ENCODE peak calls at places on chromosomes 11 and 22, in four cellular contexts. One of them, this sample, is unnamed.

GRCh38 chr11:26904801-26905200 is 89.1 kb upstream of the FIBIN start:
- DNase-seq in AG09319: no peak
- DNase-seq in NT2/D1: no peak
- DNase-seq in activated CD4-positive, alpha-beta T cell treated with anti-CD3 and anti-CD28 coated beads, Interleukin-2, amount 50 U/mL, for 1 hour: no peak
- DNase-seq in this sample: no peak

GRCh38 chr11:119108151-119108856 is 1.2 kb downstream of the C2CD2L start:
- DNase-seq in AG09319: no peak
- DNase-seq in NT2/D1: no peak
- DNase-seq in activated CD4-positive, alpha-beta T cell treated with anti-CD3 and anti-CD28 coated beads, Interleukin-2, amount 50 U/mL, for 1 hour: peak
- DNase-seq in this sample: no peak

GRCh38 chr22:45970709-45971388 is 6.1 kb downstream of the WNT7B start:
- DNase-seq in AG09319: no peak
- DNase-seq in NT2/D1: no peak
- DNase-seq in activated CD4-positive, alpha-beta T cell treated with anti-CD3 and anti-CD28 coated beads, Interleukin-2, amount 50 U/mL, for 1 hour: no peak
- DNase-seq in this sample: no peak

GRCh38 chr11:86495341-86495740 is 120.7 kb downstream of the CCDC81 start:
- DNase-seq in AG09319: no peak
- DNase-seq in NT2/D1: no peak
- DNase-seq in activated CD4-positive, alpha-beta T cell treated with anti-CD3 and anti-CD28 coated beads, Interleukin-2, amount 50 U/mL, for 1 hour: no peak
- DNase-seq in this sample: no peak

GRCh38 chr22:26674211-26675190 is 17.1 kb downstream of the MIAT start:
- DNase-seq in AG09319: no peak
- DNase-seq in NT2/D1: no peak
- DNase-seq in activated CD4-positive, alpha-beta T cell treated with anti-CD3 and anti-CD28 coated beads, Interleukin-2, amount 50 U/mL, for 1 hour: peak
- DNase-seq in this sample: no peak

GRCh38 chr11:27830206-27830605 is 130.0 kb upstream of the BDNF start:
- DNase-seq in AG09319: no peak
- DNase-seq in NT2/D1: no peak
- DNase-seq in activated CD4-positive, alpha-beta T cell treated with anti-CD3 and anti-CD28 coated beads, Interleukin-2, amount 50 U/mL, for 1 hour: no peak
- DNase-seq in this sample: no peak

GRCh38 chr11:86138958-86139357 is 70.1 kb upstream of the PICALM start:
- DNase-seq in AG09319: no peak
- DNase-seq in NT2/D1: no peak
- DNase-seq in activated CD4-positive, alpha-beta T cell treated with anti-CD3 and anti-CD28 coated beads, Interleukin-2, amount 50 U/mL, for 1 hour: no peak
- DNase-seq in this sample: no peak

GRCh38 chr11:134639586-134640330 is 227.7 kb upstream of the B3GAT1 start:
- DNase-seq in AG09319: no peak
- DNase-seq in NT2/D1: no peak
- DNase-seq in activated CD4-positive, alpha-beta T cell treated with anti-CD3 and anti-CD28 coated beads, Interleukin-2, amount 50 U/mL, for 1 hour: no peak
- DNase-seq in this sample: no peak

GRCh38 chr11:42319926-42320325 is 860.5 kb upstream of the LRRC4C start:
- DNase-seq in AG09319: no peak
- DNase-seq in NT2/D1: no peak
- DNase-seq in activated CD4-positive, alpha-beta T cell treated with anti-CD3 and anti-CD28 coated beads, Interleukin-2, amount 50 U/mL, for 1 hour: no peak
- DNase-seq in this sample: no peak

GRCh38 chr22:28142361-28142801 is 223.3 kb upstream of the PITPNB start:
- DNase-seq in AG09319: peak
- DNase-seq in NT2/D1: no peak
- DNase-seq in activated CD4-positive, alpha-beta T cell treated with anti-CD3 and anti-CD28 coated beads, Interleukin-2, amount 50 U/mL, for 1 hour: no peak
- DNase-seq in this sample: no peak

GRCh38 chr11:69040581-69041260 is 8.0 kb upstream of the TPCN2 start:
- DNase-seq in AG09319: peak
- DNase-seq in NT2/D1: peak
- DNase-seq in activated CD4-positive, alpha-beta T cell treated with anti-CD3 and anti-CD28 coated beads, Interleukin-2, amount 50 U/mL, for 1 hour: no peak
- DNase-seq in this sample: peak

GRCh38 chr11:96781082-96781481 is 391.3 kb downstream of the JRKL start:
- DNase-seq in AG09319: no peak
- DNase-seq in NT2/D1: no peak
- DNase-seq in activated CD4-positive, alpha-beta T cell treated with anti-CD3 and anti-CD28 coated beads, Interleukin-2, amount 50 U/mL, for 1 hour: no peak
- DNase-seq in this sample: no peak

GRCh38 chr11:110362916-110363574 is 66.6 kb upstream of the RDX start:
- DNase-seq in AG09319: no peak
- DNase-seq in NT2/D1: peak
- DNase-seq in activated CD4-positive, alpha-beta T cell treated with anti-CD3 and anti-CD28 coated beads, Interleukin-2, amount 50 U/mL, for 1 hour: no peak
- DNase-seq in this sample: no peak

GRCh38 chr11:95768521-95768920 is 21.1 kb downstream of the FAM76B start:
- DNase-seq in AG09319: no peak
- DNase-seq in NT2/D1: no peak
- DNase-seq in activated CD4-positive, alpha-beta T cell treated with anti-CD3 and anti-CD28 coated beads, Interleukin-2, amount 50 U/mL, for 1 hour: no peak
- DNase-seq in this sample: no peak

GRCh38 chr11:33083918-33084317 is 44.5 kb downstream of the TCP11L1 start:
- DNase-seq in AG09319: no peak
- DNase-seq in NT2/D1: no peak
- DNase-seq in activated CD4-positive, alpha-beta T cell treated with anti-CD3 and anti-CD28 coated beads, Interleukin-2, amount 50 U/mL, for 1 hour: no peak
- DNase-seq in this sample: no peak

GRCh38 chr11:117915672-117916235 is 13.4 kb downstream of the TMPRSS13 start:
- DNase-seq in AG09319: no peak
- DNase-seq in NT2/D1: no peak
- DNase-seq in activated CD4-positive, alpha-beta T cell treated with anti-CD3 and anti-CD28 coated beads, Interleukin-2, amount 50 U/mL, for 1 hour: no peak
- DNase-seq in this sample: no peak

GRCh38 chr11:842370-843002 is at the start of the genes POLR2L and TSPAN4:
- DNase-seq in AG09319: peak
- DNase-seq in NT2/D1: peak
- DNase-seq in activated CD4-positive, alpha-beta T cell treated with anti-CD3 and anti-CD28 coated beads, Interleukin-2, amount 50 U/mL, for 1 hour: peak
- DNase-seq in this sample: no peak

GRCh38 chr11:84901986-84902385 is 725.2 kb downstream of the DLG2 start:
- DNase-seq in AG09319: peak
- DNase-seq in NT2/D1: no peak
- DNase-seq in activated CD4-positive, alpha-beta T cell treated with anti-CD3 and anti-CD28 coated beads, Interleukin-2, amount 50 U/mL, for 1 hour: no peak
- DNase-seq in this sample: peak

GRCh38 chr22:23067023-23067650 is 3.2 kb upstream of the GNAZ start:
- DNase-seq in AG09319: no peak
- DNase-seq in NT2/D1: no peak
- DNase-seq in activated CD4-positive, alpha-beta T cell treated with anti-CD3 and anti-CD28 coated beads, Interleukin-2, amount 50 U/mL, for 1 hour: no peak
- DNase-seq in this sample: no peak

GRCh38 chr22:49747130-49747529 is 80.5 kb downstream of the BRD1 start:
- DNase-seq in AG09319: no peak
- DNase-seq in NT2/D1: no peak
- DNase-seq in activated CD4-positive, alpha-beta T cell treated with anti-CD3 and anti-CD28 coated beads, Interleukin-2, amount 50 U/mL, for 1 hour: no peak
- DNase-seq in this sample: no peak

GRCh38 chr11:60864856-60865513 is 2.4 kb upstream of the ZP1 start:
- DNase-seq in AG09319: no peak
- DNase-seq in NT2/D1: no peak
- DNase-seq in activated CD4-positive, alpha-beta T cell treated with anti-CD3 and anti-CD28 coated beads, Interleukin-2, amount 50 U/mL, for 1 hour: no peak
- DNase-seq in this sample: no peak

GRCh38 chr22:48494968-48495750 is 1332.5 kb downstream of the BRD1 start:
- DNase-seq in AG09319: no peak
- DNase-seq in NT2/D1: no peak
- DNase-seq in activated CD4-positive, alpha-beta T cell treated with anti-CD3 and anti-CD28 coated beads, Interleukin-2, amount 50 U/mL, for 1 hour: no peak
- DNase-seq in this sample: no peak

GRCh38 chr22:36991220-36991619 is 28.0 kb downstream of the TST start:
- DNase-seq in AG09319: no peak
- DNase-seq in NT2/D1: no peak
- DNase-seq in activated CD4-positive, alpha-beta T cell treated with anti-CD3 and anti-CD28 coated beads, Interleukin-2, amount 50 U/mL, for 1 hour: no peak
- DNase-seq in this sample: no peak

GRCh38 chr11:102494216-102494615 is 36.3 kb downstream of the MMP7 start:
- DNase-seq in AG09319: no peak
- DNase-seq in NT2/D1: no peak
- DNase-seq in activated CD4-positive, alpha-beta T cell treated with anti-CD3 and anti-CD28 coated beads, Interleukin-2, amount 50 U/mL, for 1 hour: no peak
- DNase-seq in this sample: no peak

GRCh38 chr11:126492331-126492730 is 136.8 kb downstream of the ST3GAL4 start:
- DNase-seq in AG09319: no peak
- DNase-seq in NT2/D1: no peak
- DNase-seq in activated CD4-positive, alpha-beta T cell treated with anti-CD3 and anti-CD28 coated beads, Interleukin-2, amount 50 U/mL, for 1 hour: no peak
- DNase-seq in this sample: no peak

GRCh38 chr11:128928400-128928799 is 14.3 kb downstream of the TP53AIP1 start:
- DNase-seq in AG09319: no peak
- DNase-seq in NT2/D1: no peak
- DNase-seq in activated CD4-positive, alpha-beta T cell treated with anti-CD3 and anti-CD28 coated beads, Interleukin-2, amount 50 U/mL, for 1 hour: no peak
- DNase-seq in this sample: no peak

GRCh38 chr11:104653011-104653806 is 245.1 kb downstream of the CASP12 start:
- DNase-seq in AG09319: no peak
- DNase-seq in NT2/D1: no peak
- DNase-seq in activated CD4-positive, alpha-beta T cell treated with anti-CD3 and anti-CD28 coated beads, Interleukin-2, amount 50 U/mL, for 1 hour: no peak
- DNase-seq in this sample: no peak

GRCh38 chr11:9459573-9460321 is 1.1 kb upstream of the ZNF143 start:
- DNase-seq in AG09319: no peak
- DNase-seq in NT2/D1: peak
- DNase-seq in activated CD4-positive, alpha-beta T cell treated with anti-CD3 and anti-CD28 coated beads, Interleukin-2, amount 50 U/mL, for 1 hour: peak
- DNase-seq in this sample: no peak

GRCh38 chr11:36945384-36945783 is 347.3 kb upstream of the RAG2 start:
- DNase-seq in AG09319: no peak
- DNase-seq in NT2/D1: no peak
- DNase-seq in activated CD4-positive, alpha-beta T cell treated with anti-CD3 and anti-CD28 coated beads, Interleukin-2, amount 50 U/mL, for 1 hour: no peak
- DNase-seq in this sample: no peak

GRCh38 chr11:120135838-120136237 is 2.1 kb downstream of the TRIM29 start:
- DNase-seq in AG09319: no peak
- DNase-seq in NT2/D1: no peak
- DNase-seq in activated CD4-positive, alpha-beta T cell treated with anti-CD3 and anti-CD28 coated beads, Interleukin-2, amount 50 U/mL, for 1 hour: no peak
- DNase-seq in this sample: no peak

GRCh38 chr11:21364866-21365624 is 695.7 kb downstream of the NELL1 start:
- DNase-seq in AG09319: no peak
- DNase-seq in NT2/D1: no peak
- DNase-seq in activated CD4-positive, alpha-beta T cell treated with anti-CD3 and anti-CD28 coated beads, Interleukin-2, amount 50 U/mL, for 1 hour: no peak
- DNase-seq in this sample: no peak

GRCh38 chr11:111064118-111064517 is 181.4 kb upstream of the POU2AF2 start:
- DNase-seq in AG09319: no peak
- DNase-seq in NT2/D1: no peak
- DNase-seq in activated CD4-positive, alpha-beta T cell treated with anti-CD3 and anti-CD28 coated beads, Interleukin-2, amount 50 U/mL, for 1 hour: no peak
- DNase-seq in this sample: no peak

GRCh38 chr22:29328566-29329500 is 13.3 kb upstream of the RASL10A start:
- DNase-seq in AG09319: no peak
- DNase-seq in NT2/D1: no peak
- DNase-seq in activated CD4-positive, alpha-beta T cell treated with anti-CD3 and anti-CD28 coated beads, Interleukin-2, amount 50 U/mL, for 1 hour: no peak
- DNase-seq in this sample: no peak